ENCODE peak calls at places on chromosomes 13 and 19, in four cellular contexts. X is Peyer's patch, M is GM23338, E is A549. V is an unnamed sample.

GRCh38 chr13:45879666-45880065 is 28.1 kb upstream of the SIAH3 start:
- DNase-seq in X (no peak), M (peak; percentile 70), E (peak; percentile 25), V (no peak)

GRCh38 chr13:58542530-58542929 is 911.0 kb downstream of the PCDH17 start:
- DNase-seq in X (no peak), M (no peak), E (no peak), V (no peak)

GRCh38 chr19:709965-710714 is 1.4 kb downstream of the PALM start:
- DNase-seq in X (no peak), M (no peak), E (no peak), V (no peak)

GRCh38 chr13:38685974-38686571 is 804 bp upstream of the FREM2 start:
- DNase-seq in X (no peak), M (peak; percentile 85), E (peak; percentile 4), V (peak; percentile 45)

GRCh38 chr13:40430234-40430633 is 236.2 kb downstream of the FOXO1 start:
- DNase-seq in X (no peak), M (no peak), E (no peak), V (no peak)

GRCh38 chr19:49150106-49150943 is 4.9 kb downstream of the HRC start:
- DNase-seq in X (peak; percentile 58), M (peak; percentile 95), E (peak; percentile 85), V (peak; percentile 78)

GRCh38 chr13:112952759-112953541 is 16.1 kb upstream of the MCF2L start:
- DNase-seq in X (no peak), M (no peak), E (no peak), V (no peak)

GRCh38 chr13:75675421-75675820 is 39.3 kb downstream of the LMO7 start:
- DNase-seq in X (no peak), M (no peak), E (no peak), V (no peak)

GRCh38 chr13:67318398-67318797 is 88.3 kb upstream of the PCDH9 start:
- DNase-seq in X (no peak), M (no peak), E (no peak), V (no peak)

GRCh38 chr19:17871878-17872250 is at the start of gene SLC5A5:
- DNase-seq in X (no peak), M (peak; percentile 42), E (no peak), V (no peak)

GRCh38 chr19:38033658-38034150 is 126.7 kb downstream of the SIPA1L3 start:
- DNase-seq in X (peak; percentile 78), M (peak; percentile 89), E (no peak), V (no peak)
- TF ChIP-seq CTCF in X (no peak), M (no peak), E (no peak), V (no peak)

GRCh38 chr19:41426952-41427646 is at the start of gene B3GNT8:
- DNase-seq in X (peak; percentile 31), M (peak; percentile 92), E (no peak), V (peak; percentile 71)
- TF ChIP-seq CTCF in X (no peak), M (no peak), E (no peak), V (no peak)

GRCh38 chr19:13036366-13036976 is 41.2 kb downstream of the NFIX start:
- DNase-seq in X (no peak), M (no peak), E (peak; percentile 42), V (no peak)
- TF ChIP-seq CTCF in X (no peak), M (peak; percentile 33), E (no peak), V (no peak)

DNA sequence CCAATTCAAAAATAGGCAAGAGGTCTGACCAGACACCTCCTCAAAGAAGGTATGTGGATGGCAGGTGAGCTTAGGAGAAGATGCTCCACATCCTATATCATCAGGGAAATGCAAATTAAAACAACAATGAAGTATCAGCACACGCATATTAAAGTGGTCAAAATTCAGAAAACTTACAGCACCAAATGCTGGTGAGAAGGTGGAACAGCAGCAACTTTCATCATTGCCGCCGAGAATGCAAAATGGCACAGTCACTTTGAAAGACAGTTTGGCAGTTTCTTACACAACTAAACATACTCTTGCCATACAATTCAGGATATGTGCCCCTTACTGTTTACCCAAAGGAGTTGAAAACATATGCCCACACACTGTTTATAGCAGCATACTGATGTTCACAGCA is 22.4 kb downstream of the OR10H4 start:
- DNase-seq in X (no peak), M (no peak), E (no peak), V (no peak)
- TF ChIP-seq CTCF in X (no peak), M (no peak), E (no peak), V (no peak)

GRCh38 chr19:45934551-45935230 is 20.1 kb upstream of the NANOS2 start:
- DNase-seq in X (no peak), M (peak; percentile 36), E (no peak), V (no peak)

GRCh38 chr19:45933759-45934158 is 19.2 kb upstream of the NANOS2 start:
- DNase-seq in X (no peak), M (no peak), E (no peak), V (no peak)

GRCh38 chr19:45927565-45928261 is 13.1 kb upstream of the NANOS2 start:
- DNase-seq in X (peak; percentile 87), M (peak; percentile 100), E (peak; percentile 97), V (peak; percentile 78)

GRCh38 chr19:45929247-45929646 is 14.7 kb upstream of the NANOS2 start:
- DNase-seq in X (no peak), M (no peak), E (no peak), V (no peak)

DNA sequence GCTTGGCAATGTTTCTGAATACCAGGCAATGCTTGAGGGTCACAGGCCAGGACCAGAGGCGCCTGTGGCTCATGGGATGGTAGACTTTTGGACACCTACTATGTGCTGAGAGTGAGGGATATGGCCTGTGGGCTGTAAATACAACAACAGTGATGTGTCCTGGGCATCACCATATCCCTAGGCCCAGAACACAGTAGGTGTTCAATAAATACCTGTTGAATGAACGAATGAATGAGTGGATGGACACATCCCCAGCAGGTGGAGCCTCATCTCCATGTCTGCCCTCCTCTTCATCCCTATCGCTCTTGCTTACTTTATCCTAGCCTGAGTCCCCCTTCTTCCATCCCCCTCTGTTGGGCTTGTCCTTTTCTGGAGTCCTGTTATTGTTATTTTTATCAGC is 16.5 kb upstream of the NANOS2 start:
- DNase-seq in X (no peak), M (no peak), E (no peak), V (no peak)
- TF ChIP-seq CTCF in X (no peak), M (peak; percentile 59), E (no peak), V (no peak)

GRCh38 chr13:47463002-47463401 is 538.1 kb downstream of the SUCLA2 start:
- DNase-seq in X (no peak), M (no peak), E (no peak), V (no peak)

GRCh38 chr13:47459512-47459911 is 541.6 kb downstream of the SUCLA2 start:
- DNase-seq in X (no peak), M (peak; percentile 59), E (no peak), V (no peak)

DNA sequence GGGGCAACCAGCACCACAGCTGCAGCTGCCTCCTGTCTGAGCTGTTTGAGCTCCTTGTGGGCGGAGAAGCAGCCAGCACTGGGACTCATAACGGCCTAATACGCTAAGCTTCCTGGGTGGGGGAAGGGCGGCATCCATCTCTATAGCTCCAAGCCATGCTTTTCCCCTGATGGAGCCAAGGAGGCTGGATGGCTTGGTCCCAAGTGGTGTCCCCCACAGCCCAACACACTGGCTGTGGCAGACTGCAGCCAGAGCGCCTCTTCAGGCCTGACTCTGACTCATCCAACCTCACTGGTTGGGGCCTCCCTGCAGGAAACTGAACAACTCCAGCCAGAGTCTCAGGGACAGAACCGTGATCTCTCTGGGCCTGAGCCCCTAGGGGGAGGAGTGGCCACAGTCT is 537.3 kb downstream of the SUCLA2 start:
- DNase-seq in X (no peak), M (peak; percentile 12), E (no peak), V (no peak)
- TF ChIP-seq CTCF in X (no peak), M (no peak), E (no peak), V (no peak)

GRCh38 chr13:52348983-52349780 is 56.8 kb downstream of the THSD1 start:
- DNase-seq in X (no peak), M (no peak), E (peak; percentile 56), V (no peak)
- TF ChIP-seq CTCF in X (no peak), M (no peak), E (no peak), V (no peak)

DNA sequence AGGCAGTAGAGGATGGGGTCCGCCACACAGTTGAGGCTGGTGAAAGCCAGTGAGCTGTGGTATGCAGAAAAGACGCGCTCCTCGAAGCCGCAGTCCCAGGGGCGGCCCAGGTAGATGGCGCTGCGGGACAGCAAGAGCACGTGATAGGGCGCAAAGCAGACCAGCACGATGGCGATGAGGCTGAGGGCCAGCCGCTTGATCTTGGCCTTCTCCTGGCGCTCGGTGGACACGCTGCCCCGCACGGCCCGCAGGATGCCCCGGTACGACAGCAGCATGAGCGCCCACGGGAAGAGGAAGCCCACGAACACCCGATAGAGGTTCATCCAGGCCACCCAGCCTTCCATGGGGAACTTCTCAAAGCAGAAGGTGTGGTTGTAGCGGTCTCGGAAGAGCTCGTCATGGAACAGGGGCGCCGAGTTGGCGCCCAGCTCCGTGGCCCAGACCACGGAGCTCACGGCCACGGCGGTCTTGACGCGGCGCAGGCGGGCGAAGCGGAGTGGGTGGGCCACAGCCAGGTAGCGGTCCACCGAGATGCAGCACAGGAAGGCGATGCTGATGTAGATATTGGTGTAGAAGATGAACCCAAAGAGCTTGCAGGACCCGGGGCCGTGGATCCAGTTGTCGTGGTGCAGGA is 6.5 kb upstream of the OPA3 start:
- DNase-seq in X (no peak), M (peak; percentile 88), E (peak; percentile 85), V (peak; percentile 49)
- TF ChIP-seq CTCF in X (no peak), M (peak; percentile 94), E (peak; percentile 67), V (no peak)

GRCh38 chr19:7831452-7831851 is 1.4 kb downstream of the EVI5L start:
- DNase-seq in X (no peak), M (peak; percentile 84), E (peak; percentile 62), V (no peak)
- TF ChIP-seq CTCF in X (no peak), M (peak; percentile 74), E (peak; percentile 13), V (peak; percentile 19)

DNA sequence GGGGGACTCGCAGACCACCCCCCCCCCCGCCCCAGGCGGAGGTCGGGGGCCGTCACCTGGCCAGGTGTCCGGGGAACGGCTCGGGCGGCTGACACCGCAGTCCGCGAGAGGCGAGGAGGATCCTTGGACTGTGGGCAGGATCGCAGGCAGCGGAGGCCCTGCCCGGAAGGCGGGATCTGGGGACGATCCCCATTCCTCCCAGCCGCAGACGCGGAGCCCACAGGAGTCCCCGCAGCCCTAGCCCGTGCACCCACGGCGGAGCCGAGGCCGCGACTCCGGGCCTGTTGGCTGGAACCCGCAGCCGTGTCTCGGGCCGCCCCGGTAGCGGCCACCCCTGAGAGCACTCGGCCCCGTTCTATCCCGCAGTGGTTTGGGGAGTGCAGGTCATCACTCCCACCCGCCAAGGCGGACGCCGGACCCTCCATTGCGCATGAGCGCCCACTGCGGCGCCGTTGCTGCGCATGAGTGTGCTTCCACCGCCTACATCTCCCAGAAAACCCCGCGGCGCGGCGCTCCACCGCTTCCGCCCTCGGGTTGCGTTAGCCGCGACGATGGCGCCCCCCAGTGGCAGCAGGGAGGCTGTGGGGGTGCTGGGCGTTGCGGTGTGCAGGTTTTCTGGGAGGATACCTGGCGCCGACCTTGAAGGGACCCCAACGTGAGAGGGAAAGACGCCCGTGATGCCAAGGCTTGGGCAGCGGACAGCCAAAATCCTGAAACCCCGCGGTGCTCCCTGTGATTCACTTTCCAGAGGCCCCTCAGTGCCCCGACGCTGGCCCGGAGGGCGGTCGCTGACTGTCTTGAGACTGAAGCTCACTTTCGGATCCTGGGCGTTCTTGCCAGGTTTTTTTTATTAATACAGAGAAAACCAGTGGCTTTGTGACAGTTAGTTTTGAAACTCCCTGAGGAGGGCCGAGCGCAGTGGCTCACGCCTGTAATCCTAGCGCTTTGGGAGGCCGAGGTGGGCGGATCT is 4.4 kb upstream of the ZNF329 start:
- DNase-seq in X (peak; percentile 90), M (peak; percentile 98), E (peak; percentile 92), V (peak; percentile 99)
- TF ChIP-seq CTCF in X (peak; percentile 96), M (peak; percentile 99), E (peak; percentile 56), V (peak; percentile 96)

V was measured in mesothelial cell of epicardium.